ENCODE peak calls at places on chromosomes 13 and 19, in four cellular contexts. G is AG09319, L is brain microvascular endothelial cell, K is pancreas. B is an unnamed sample.

GRCh38 chr19:39054091-39054470 is 21.7 kb upstream of the FBXO27 start:
- DNase-seq in G (no peak), L (no peak), K (no peak), B (no peak)

GRCh38 chr13:21399741-21400140 is 59.4 kb downstream of the ZDHHC20 start:
- DNase-seq in G (no peak), L (peak; percentile 15), K (no peak), B (no peak)

GRCh38 chr19:7550987-7551761 is 15.7 kb downstream of the PNPLA6 start:
- DNase-seq in G (no peak), L (peak; percentile 27), K (peak; percentile 92), B (no peak)

GRCh38 chr19:4583961-4584669 is 24.6 kb upstream of the SEMA6B start:
- DNase-seq in G (no peak), L (no peak), K (no peak), B (no peak)

GRCh38 chr13:20146381-20146780 is 14.5 kb downstream of the GJA3 start:
- DNase-seq in G (no peak), L (no peak), K (no peak), B (no peak)

GRCh38 chr19:41248895-41249294 is 15.3 kb upstream of the HNRNPUL1 start:
- DNase-seq in G (no peak), L (no peak), K (no peak), B (no peak)

GRCh38 chr13:40060318-40061007 is 405.0 kb downstream of the COG6 start:
- DNase-seq in G (no peak), L (peak; percentile 79), K (peak; percentile 95), B (no peak)

GRCh38 chr19:41367848-41368301 is 3.9 kb upstream of the B9D2 start:
- DNase-seq in G (peak; percentile 78), L (peak; percentile 79), K (no peak), B (no peak)

GRCh38 chr13:110119943-110120905 is 186.7 kb downstream of the COL4A1 start:
- DNase-seq in G (no peak), L (no peak), K (no peak), B (no peak)

GRCh38 chr13:25971499-25972145 is 80.2 kb downstream of the SHISA2 start:
- DNase-seq in G (no peak), L (no peak), K (no peak), B (no peak)

GRCh38 chr19:41263042-41263849 is 926 bp upstream of the HNRNPUL1 start:
- DNase-seq in G (peak; percentile 47), L (peak; percentile 80), K (peak; percentile 67), B (peak; percentile 20)

GRCh38 chr19:33291623-33292534 is 10.5 kb downstream of the CEBPA start:
- DNase-seq in G (no peak), L (no peak), K (no peak), B (no peak)

GRCh38 chr13:71255633-71256032 is 611.4 kb downstream of the DACH1 start:
- DNase-seq in G (no peak), L (no peak), K (no peak), B (no peak)

GRCh38 chr19:29404951-29405727 is 120.7 kb upstream of the VSTM2B start:
- DNase-seq in G (no peak), L (no peak), K (no peak), B (no peak)

GRCh38 chr13:111383591-111384440 is 63.4 kb downstream of the TEX29 start:
- DNase-seq in G (no peak), L (no peak), K (no peak), B (no peak)

GRCh38 chr19:43316591-43317319 is 36.7 kb upstream of the CD177 start:
- DNase-seq in G (no peak), L (no peak), K (no peak), B (no peak)

GRCh38 chr13:27295096-27295495 is 24.5 kb downstream of the RASL11A start:
- DNase-seq in G (no peak), L (no peak), K (no peak), B (no peak)

GRCh38 chr13:60577761-60578160 is 180.7 kb downstream of the TDRD3 start:
- DNase-seq in G (no peak), L (no peak), K (no peak), B (no peak)

GRCh38 chr13:60043262-60043661 is 120.5 kb downstream of the DIAPH3 start:
- DNase-seq in G (peak; percentile 47), L (no peak), K (no peak), B (no peak)

GRCh38 chr13:35761440-35762252 is 285.2 kb upstream of the MAB21L1 start:
- DNase-seq in G (no peak), L (no peak), K (no peak), B (no peak)

GRCh38 chr13:20492641-20493040 is 33.0 kb downstream of the CRYL1 start:
- DNase-seq in G (peak; percentile 7), L (peak; percentile 15), K (no peak), B (no peak)

GRCh38 chr13:114135731-114136171 is 3.3 kb upstream of the RASA3 start:
- DNase-seq in G (no peak), L (no peak), K (no peak), B (no peak)

GRCh38 chr19:679418-680286 is 3.5 kb downstream of the FSTL3 start:
- DNase-seq in G (peak; percentile 35), L (no peak), K (peak; percentile 68), B (no peak)

GRCh38 chr13:39602614-39603366 is at the start of gene LHFPL6:
- DNase-seq in G (peak; percentile 47), L (peak; percentile 77), K (peak; percentile 61), B (peak; percentile 38)

GRCh38 chr19:7522923-7523667 is 671 bp downstream of the MCOLN1 start:
- DNase-seq in G (no peak), L (no peak), K (no peak), B (no peak)

GRCh38 chr13:52454459-52454824 is 836 bp upstream of the CKAP2 start:
- DNase-seq in G (no peak), L (no peak), K (no peak), B (no peak)

GRCh38 chr13:39481493-39481892 is 121.5 kb downstream of the LHFPL6 start:
- DNase-seq in G (no peak), L (no peak), K (no peak), B (no peak)

GRCh38 chr19:15666186-15666585 is 6.7 kb upstream of the CYP4F12 start:
- DNase-seq in G (no peak), L (no peak), K (no peak), B (no peak)

GRCh38 chr19:15115080-15115479 is 7.9 kb downstream of the SYDE1 start:
- DNase-seq in G (no peak), L (peak; percentile 35), K (no peak), B (no peak)

GRCh38 chr19:8569066-8569761 is 8.0 kb downstream of the MYO1F start:
- DNase-seq in G (peak; percentile 86), L (peak; percentile 88), K (no peak), B (peak; percentile 65)

GRCh38 chr19:29420065-29420464 is 105.7 kb upstream of the VSTM2B start:
- DNase-seq in G (no peak), L (no peak), K (no peak), B (no peak)

GRCh38 chr19:17951151-17952040 is 15.5 kb upstream of the KCNN1 start:
- DNase-seq in G (no peak), L (no peak), K (no peak), B (no peak)

GRCh38 chr13:75214846-75215245 is 267.1 kb downstream of the TBC1D4 start:
- DNase-seq in G (no peak), L (no peak), K (no peak), B (no peak)

GRCh38 chr13:75222031-75222430 is 259.9 kb downstream of the TBC1D4 start:
- DNase-seq in G (no peak), L (no peak), K (no peak), B (no peak)

GRCh38 chr13:75220238-75220542 is 261.8 kb downstream of the TBC1D4 start:
- DNase-seq in G (no peak), L (no peak), K (no peak), B (no peak)

GRCh38 chr13:75219479-75220237 is 262.3 kb downstream of the TBC1D4 start:
- DNase-seq in G (peak; percentile 27), L (peak; percentile 75), K (peak; percentile 37), B (no peak)

DNA sequence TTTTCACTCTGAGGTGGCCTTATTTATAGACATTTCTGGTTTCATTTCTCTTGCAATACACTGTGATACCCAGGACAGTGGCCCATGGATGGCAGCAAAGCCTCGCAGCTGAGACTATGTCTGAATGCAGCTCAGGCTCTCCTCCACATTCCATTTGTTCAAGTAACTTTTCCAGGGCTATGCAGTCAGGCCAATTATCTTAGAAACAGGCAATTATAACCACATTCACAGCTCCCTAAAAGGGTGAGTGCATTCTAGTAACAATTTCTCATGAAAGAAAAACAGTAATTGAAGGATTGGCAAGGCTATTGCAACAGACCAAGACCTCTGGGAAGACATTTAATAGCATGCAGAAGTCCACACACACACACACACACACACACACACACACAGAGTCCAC is 264.0 kb downstream of the TBC1D4 start:
- DNase-seq in G (peak; percentile 31), L (peak; percentile 36), K (no peak), B (no peak)
- TF ChIP-seq CTCF in G (peak; percentile 12), L (peak; percentile 37), K (no peak), B (no peak)

DNA sequence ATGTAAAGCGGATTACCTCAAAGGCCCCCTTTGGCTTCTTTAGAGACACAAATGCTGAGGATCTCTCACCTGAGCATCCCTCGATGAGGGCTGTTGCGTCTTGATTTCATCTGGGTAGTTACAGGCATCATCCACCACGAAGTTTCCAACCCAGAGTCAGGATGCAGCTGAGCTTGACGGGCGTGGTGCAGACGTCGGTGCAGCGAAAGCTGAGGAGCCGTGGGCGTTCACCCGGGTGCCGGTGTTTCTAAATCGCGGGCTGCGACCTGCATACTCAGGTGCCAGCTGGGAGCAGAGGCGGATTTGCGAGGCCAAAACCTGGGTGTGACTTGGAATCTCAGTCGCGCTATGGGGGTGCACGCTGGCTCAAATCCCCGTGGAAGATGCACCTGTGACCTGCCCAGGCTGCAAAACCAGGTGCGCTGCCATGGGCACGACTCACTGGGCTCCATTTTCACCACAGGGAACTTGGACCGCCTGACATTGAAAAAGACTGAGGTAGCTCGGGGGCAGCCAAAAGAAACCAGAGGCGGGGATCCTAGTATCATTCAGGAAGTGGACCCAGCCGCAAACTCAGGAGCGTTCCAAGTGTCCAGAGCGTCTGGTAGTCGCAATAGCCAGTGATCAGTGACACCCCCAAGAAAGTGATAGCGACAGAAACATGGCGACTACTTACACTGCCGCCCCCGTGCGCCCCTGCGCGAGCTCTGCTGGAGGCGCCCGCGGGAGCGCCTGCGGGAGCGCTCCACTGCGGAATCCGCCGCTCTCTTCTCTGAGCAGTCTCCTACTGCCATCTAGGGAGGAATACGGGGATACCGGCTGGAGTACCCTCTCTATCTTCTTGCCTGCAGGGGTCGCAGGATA is 36.4 kb upstream of the IGFL4 start:
- DNase-seq in G (peak; percentile 40), L (peak; percentile 76), K (peak; percentile 41), B (peak; percentile 63)
- TF ChIP-seq CTCF in G (peak; percentile 99), L (peak; percentile 99), K (peak; percentile 29), B (peak; percentile 99)

GRCh38 chr13:30256713-30257432 is 50.5 kb downstream of the KATNAL1 start:
- DNase-seq in G (no peak), L (no peak), K (no peak), B (no peak)
- TF ChIP-seq CTCF in G (peak; percentile 19), L (no peak), K (no peak), B (no peak)

GRCh38 chr19:35759697-35760096 is 1.7 kb downstream of the PROSER3 start:
- DNase-seq in G (no peak), L (no peak), K (no peak), B (no peak)
- TF ChIP-seq CTCF in G (no peak), L (no peak), K (no peak), B (no peak)

GRCh38 chr19:13872339-13872694 is 4.6 kb upstream of the NANOS3 start:
- DNase-seq in G (no peak), L (no peak), K (no peak), B (no peak)

GRCh38 chr19:13875824-13876223 is 1.1 kb upstream of the NANOS3 start:
- DNase-seq in G (no peak), L (no peak), K (no peak), B (no peak)

GRCh38 chr19:13873776-13874515 is 3.0 kb upstream of the NANOS3 start:
- DNase-seq in G (no peak), L (no peak), K (no peak), B (no peak)

GRCh38 chr19:13869324-13869723 is 7.6 kb upstream of the NANOS3 start:
- DNase-seq in G (no peak), L (no peak), K (no peak), B (no peak)

GRCh38 chr19:13872695-13873389 is 4.1 kb upstream of the NANOS3 start:
- DNase-seq in G (no peak), L (no peak), K (no peak), B (no peak)
- TF ChIP-seq CTCF in G (no peak), L (peak; percentile 37), K (no peak), B (no peak)

B was measured in HFF-Myc.